ENCODE peak calls at places on chromosomes 13 and 19, in nine cellular contexts. S is tibial nerve, R is BJ, W is bronchial epithelial cell, T is PC-9, J is ascending aorta, B is dorsolateral prefrontal cortex, K is adrenal gland, Z is AG04450. V is an unnamed sample. For H3K27me3, the result is how much of the 10 kb centered on the place peaks cover.

GRCh38 chr13:40318366-40318765 is 348.1 kb downstream of the FOXO1 start:
- DNase-seq in S (no peak), B (no peak), T (peak), Z (no peak), K (peak), J (no peak), W (peak), R (no peak), V (no peak)

GRCh38 chr13:43316997-43317396 is 293.6 kb downstream of the DNAJC15 start:
- DNase-seq in B (no peak), S (no peak), Z (no peak), K (peak), W (peak), R (no peak), J (no peak), T (no peak), V (no peak)

GRCh38 chr19:31139871-31140505 is 209.2 kb downstream of the TSHZ3 start:
- DNase-seq in K (no peak), T (no peak), R (peak), B (no peak), W (peak), J (no peak), S (no peak), Z (peak), V (peak)

GRCh38 chr13:64675256-64675892 is 2554.8 kb downstream of the PCDH9 start:
- DNase-seq in W (peak), Z (peak), R (peak), T (peak), J (no peak), S (no peak), B (no peak), K (no peak), V (no peak)

GRCh38 chr19:6527893-6528543 is 2.8 kb upstream of the TNFSF9 start:
- DNase-seq in T (no peak), W (no peak), S (no peak), J (no peak), B (no peak), R (no peak), K (no peak), Z (no peak), V (no peak)

GRCh38 chr19:33416307-33417215 is 43.1 kb downstream of the CEBPG start:
- DNase-seq in W (peak), T (peak), J (no peak), S (no peak), K (peak), R (no peak), Z (no peak), B (no peak), V (peak)

GRCh38 chr19:33293255-33294057 is 8.9 kb downstream of the CEBPA start:
- DNase-seq in Z (peak), K (no peak), T (no peak), S (no peak), W (peak), B (no peak), J (no peak), R (peak), V (no peak)

GRCh38 chr13:39036212-39036611 is 1.7 kb downstream of the PROSER1 start:
- DNase-seq in T (no peak), B (no peak), R (no peak), J (no peak), S (no peak), Z (no peak), K (no peak), W (peak), V (no peak)

GRCh38 chr13:73390100-73390499 is 331.3 kb downstream of the KLF5 start:
- DNase-seq in W (peak), Z (no peak), K (no peak), R (no peak), B (no peak), J (no peak), T (no peak), S (no peak), V (no peak)

GRCh38 chr13:99985886-99986527 is 4.4 kb downstream of the ZIC2 start:
- DNase-seq in W (no peak), S (no peak), J (no peak), K (no peak), B (no peak), Z (no peak), T (no peak), R (no peak), V (no peak)

GRCh38 chr13:27534976-27535370 is 84.6 kb upstream of the MTIF3 start:
- DNase-seq in S (no peak), R (no peak), W (no peak), B (no peak), Z (no peak), J (no peak), T (no peak), K (no peak), V (no peak)

GRCh38 chr19:57613941-57614743 is at the start of gene ZNF134:
- DNase-seq in J (peak), B (peak), R (peak), T (peak), Z (peak), K (peak), W (peak), S (peak), V (peak)

GRCh38 chr13:48295271-48295670 is 8.3 kb upstream of the RB1 start:
- DNase-seq in B (no peak), K (no peak), Z (no peak), R (no peak), S (no peak), W (no peak), T (no peak), J (no peak), V (no peak)

GRCh38 chr19:44925114-44925891 is 10.9 kb downstream of the APOC1 start:
- DNase-seq in T (no peak), K (peak), B (peak), J (peak), R (no peak), S (peak), W (no peak), Z (no peak), V (no peak)

GRCh38 chr13:32530841-32531253 is 7.7 kb downstream of the N4BP2L2 start:
- DNase-seq in B (no peak), J (no peak), R (peak), W (no peak), K (peak), T (no peak), S (no peak), Z (peak), V (peak)

GRCh38 chr13:41107104-41107571 is 25.5 kb downstream of the KBTBD6 start:
- DNase-seq in K (no peak), T (no peak), W (no peak), S (no peak), Z (no peak), J (no peak), B (no peak), R (no peak), V (no peak)

DNA sequence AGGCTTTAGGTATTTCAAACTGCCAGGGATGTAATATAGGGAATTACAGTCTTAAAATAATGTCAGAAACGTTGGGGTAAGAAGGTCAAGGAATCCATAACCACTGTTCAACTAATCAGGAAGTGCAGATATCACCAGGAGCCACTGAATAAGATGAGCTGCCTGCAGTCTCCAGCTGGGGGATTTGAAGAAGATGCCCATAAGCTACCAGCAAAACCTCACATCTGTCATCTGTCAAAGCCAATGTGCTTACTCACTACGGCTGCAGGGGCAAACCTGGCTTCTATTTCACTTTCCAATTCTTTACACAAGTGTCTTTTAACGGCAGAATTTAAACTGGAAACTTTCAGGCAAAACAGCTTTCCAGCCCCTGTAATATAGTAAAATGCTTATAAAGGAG is 1410.1 kb upstream of the ATXN8OS start:
- DNase-seq in R (no peak), J (no peak), S (no peak), K (no peak), T (no peak), Z (no peak), B (no peak), W (no peak), V (peak)
- TF ChIP-seq CTCF in R (no peak), J (no peak), S (no peak), K (no peak), T (no peak), Z (no peak), B (no peak), W (no peak), V (no peak)

GRCh38 chr19:11254662-11255061 is 7.7 kb downstream of the DOCK6 start:
- DNase-seq in Z (no peak), W (no peak), J (no peak), K (no peak), R (no peak), S (no peak), B (no peak), T (no peak), V (no peak)

GRCh38 chr19:11261431-11261901 is 858 bp downstream of the DOCK6 start:
- DNase-seq in T (no peak), J (no peak), S (no peak), Z (no peak), R (no peak), K (no peak), B (no peak), W (no peak), V (no peak)

GRCh38 chr19:11260996-11261395 is 1.3 kb downstream of the DOCK6 start:
- DNase-seq in T (no peak), R (no peak), J (no peak), S (no peak), B (no peak), K (no peak), Z (no peak), W (no peak), V (no peak)

GRCh38 chr19:11256189-11256588 is 6.1 kb downstream of the DOCK6 start:
- DNase-seq in T (no peak), W (no peak), S (no peak), B (no peak), Z (no peak), J (no peak), R (no peak), K (no peak), V (no peak)

DNA sequence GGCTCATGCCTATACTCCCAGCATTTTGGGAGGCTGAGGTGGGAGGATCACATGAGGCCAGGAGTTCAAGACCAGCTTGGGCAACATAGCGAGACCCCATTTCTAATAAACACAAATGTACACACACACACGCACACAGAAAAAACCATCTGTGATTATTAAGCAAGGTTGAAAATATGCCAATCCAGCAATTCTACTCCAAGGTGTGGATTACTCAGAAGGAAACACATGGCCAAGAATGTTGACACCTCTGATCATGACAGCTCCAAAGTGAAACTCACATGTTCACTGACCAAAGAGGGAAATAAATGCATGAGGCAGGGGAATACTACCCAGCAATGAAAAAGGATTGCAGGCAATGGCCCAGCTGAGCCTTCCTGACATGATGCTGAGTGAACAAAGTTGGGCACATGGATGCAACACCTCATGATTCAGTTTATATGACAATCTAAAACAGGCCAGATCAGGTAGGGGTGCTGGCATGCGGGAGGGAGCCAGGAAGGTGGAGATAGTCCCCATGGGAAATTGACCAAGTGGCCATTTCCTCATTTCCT is 4.4 kb downstream of the DOCK6 start:
- DNase-seq in T (no peak), K (no peak), Z (no peak), W (peak), R (no peak), J (no peak), S (no peak), B (no peak), V (no peak)
- H3K27me3 ChIP-seq in T (under half), K (under half), Z (under half), W (under half), R (under half), J (under half), S (under half), B (under half), V (under half)

GRCh38 chr13:91247768-91248167 is 99.7 kb upstream of the MIR17HG start:
- DNase-seq in R (no peak), K (no peak), W (peak), Z (no peak), T (no peak), J (no peak), B (no peak), S (no peak), V (no peak)
- TF ChIP-seq CTCF in R (no peak), K (no peak), W (no peak), Z (no peak), T (peak), J (no peak), B (peak), S (no peak), V (peak)

DNA sequence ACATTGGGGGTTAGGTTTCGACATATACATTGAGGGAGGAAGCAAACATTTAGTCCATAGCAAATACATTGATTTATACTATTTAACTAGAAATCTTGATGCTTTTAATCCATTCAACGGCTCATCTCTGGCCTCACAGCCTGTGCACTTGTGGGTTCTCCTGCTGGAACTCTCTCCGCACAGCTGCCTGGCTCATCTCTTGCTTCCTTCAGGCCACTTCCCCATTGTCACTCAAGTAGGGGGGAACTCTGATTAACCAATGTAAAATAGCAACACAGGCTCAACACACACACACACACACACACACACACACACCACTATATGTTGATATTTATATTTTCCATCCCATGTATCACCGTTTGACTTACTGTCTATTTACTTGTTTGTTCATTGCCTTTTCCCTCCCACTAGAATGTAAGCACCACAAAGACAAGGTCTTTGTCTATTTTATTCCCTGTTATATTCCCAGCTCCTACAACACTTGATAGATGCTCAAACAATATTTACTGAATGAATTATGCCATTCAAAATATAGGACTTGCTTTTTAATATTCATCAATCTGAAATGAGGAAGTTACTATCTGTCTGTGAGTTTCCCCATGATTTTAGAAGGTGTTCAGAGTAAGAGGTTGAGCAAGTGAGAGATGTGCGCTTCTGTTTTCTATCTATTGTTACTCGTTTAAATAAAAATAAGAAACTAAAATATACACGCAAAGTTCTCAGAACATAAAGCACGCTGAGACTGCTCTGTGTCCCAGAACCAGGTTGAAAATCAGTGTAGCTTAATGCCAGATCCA is 29.8 kb upstream of the PABPC3 start:
- DNase-seq in W (no peak), K (no peak), B (no peak), T (no peak), R (no peak), Z (no peak), S (no peak), J (no peak), V (no peak)
- H3K27me3 ChIP-seq in W (under half), K (under half), B (under half), T (half or more), R (under half), Z (under half), S (under half), J (under half), V (under half)

GRCh38 chr13:113862766-113863510 is 938 bp downstream of the GAS6 start:
- DNase-seq in W (no peak), B (no peak), S (no peak), T (peak), K (peak), Z (no peak), R (no peak), J (no peak), V (no peak)

GRCh38 chr13:113864303-113864890 is 521 bp upstream of the GAS6 start:
- DNase-seq in R (no peak), J (no peak), K (no peak), Z (no peak), S (no peak), B (no peak), T (no peak), W (peak), V (no peak)

GRCh38 chr13:113861433-113862030 is 2.3 kb downstream of the GAS6 start:
- DNase-seq in R (no peak), Z (no peak), S (no peak), K (no peak), J (no peak), W (peak), T (no peak), B (no peak), V (no peak)

GRCh38 chr13:113862191-113862765 is 1.6 kb downstream of the GAS6 start:
- DNase-seq in B (no peak), T (no peak), K (no peak), S (no peak), J (no peak), R (no peak), Z (no peak), W (no peak), V (no peak)

GRCh38 chr13:113863511-113864302 is at the start of gene GAS6:
- DNase-seq in J (peak), W (no peak), B (peak), T (peak), Z (no peak), K (peak), R (no peak), S (no peak), V (no peak)
- TF ChIP-seq CTCF in J (no peak), W (peak), B (no peak), T (no peak), Z (no peak), K (no peak), R (no peak), S (peak), V (no peak)

V was measured in kidney epithelial cell.